ENCODE peak calls at places on chromosomes 4 and X, in eight cellular contexts. R, J, W, D, Y, F, N and V are unnamed samples.

GRCh38 chr4:166941629-166942028 is 292.7 kb downstream of the SPOCK3 start:
- DNase-seq in R (no peak), J (no peak), W (peak), D (no peak), Y (no peak), F (no peak), N (no peak), V (no peak)

GRCh38 chr4:47804598-47804997 is 33.3 kb downstream of the CORIN start:
- DNase-seq in R (no peak), J (no peak), W (no peak), D (no peak), Y (no peak), F (no peak), N (no peak), V (no peak)

GRCh38 chr4:26765515-26765914 is 95.1 kb upstream of the STIM2 start:
- DNase-seq in R (no peak), J (no peak), W (no peak), D (no peak), Y (no peak), F (no peak), N (no peak), V (no peak)

GRCh38 chrX:103656623-103657022 is 27.8 kb downstream of the TCEAL1 start:
- DNase-seq in R (no peak), J (no peak), W (peak), D (no peak), Y (no peak), F (no peak), N (no peak), V (no peak)

GRCh38 chr4:77376788-77377460 is 219.9 kb downstream of the CCNG2 start:
- DNase-seq in R (no peak), J (no peak), W (no peak), D (no peak), Y (no peak), F (no peak), N (no peak), V (peak)

GRCh38 chrX:274904-275475 is 6.2 kb upstream of the PLCXD1 start:
- DNase-seq in R (no peak), J (peak), W (no peak), D (no peak), Y (no peak), F (no peak), N (no peak), V (no peak)

GRCh38 chr4:79982587-79983327 is 90.3 kb downstream of the ANTXR2 start:
- DNase-seq in R (no peak), J (no peak), W (no peak), D (no peak), Y (no peak), F (no peak), N (no peak), V (no peak)

GRCh38 chr4:646460-646859 is 21.1 kb downstream of the PDE6B start:
- DNase-seq in R (no peak), J (no peak), W (no peak), D (no peak), Y (no peak), F (no peak), N (no peak), V (no peak)

GRCh38 chr4:186203391-186203802 is 12.0 kb downstream of the CYP4V2 start:
- DNase-seq in R (no peak), J (no peak), W (no peak), D (no peak), Y (no peak), F (no peak), N (no peak), V (peak)

GRCh38 chr4:95510145-95510544 is 38.6 kb downstream of the UNC5C start:
- DNase-seq in R (no peak), J (no peak), W (no peak), D (peak), Y (no peak), F (no peak), N (no peak), V (peak)

GRCh38 chr4:6752486-6752829 is 30.1 kb upstream of the KIAA0232 start:
- DNase-seq in R (no peak), J (no peak), W (no peak), D (no peak), Y (no peak), F (no peak), N (no peak), V (no peak)

GRCh38 chr4:14221176-14221575 is 593.7 kb upstream of the BOD1L1 start:
- DNase-seq in R (no peak), J (no peak), W (no peak), D (no peak), Y (no peak), F (no peak), N (no peak), V (no peak)

GRCh38 chr4:127852661-127853060 is 28.0 kb upstream of the PLK4 start:
- DNase-seq in R (no peak), J (no peak), W (no peak), D (no peak), Y (no peak), F (no peak), N (no peak), V (no peak)

GRCh38 chr4:42865572-42866189 is 26.8 kb upstream of the GRXCR1 start:
- DNase-seq in R (peak), J (no peak), W (peak), D (peak), Y (no peak), F (peak), N (no peak), V (peak)

GRCh38 chr4:102518703-102519131 is 17.6 kb downstream of the NFKB1 start:
- DNase-seq in R (no peak), J (no peak), W (no peak), D (no peak), Y (no peak), F (no peak), N (no peak), V (no peak)

GRCh38 chrX:23317799-23318724 is 16.6 kb upstream of the PTCHD1 start:
- DNase-seq in R (peak), J (no peak), W (no peak), D (peak), Y (no peak), F (no peak), N (no peak), V (peak)

GRCh38 chr4:76723916-76724315 is 174.0 kb downstream of the SOWAHB start:
- DNase-seq in R (no peak), J (no peak), W (peak), D (no peak), Y (no peak), F (no peak), N (no peak), V (no peak)

GRCh38 chr4:54958236-54958635 is 167.2 kb downstream of the KDR start:
- DNase-seq in R (no peak), J (no peak), W (no peak), D (no peak), Y (no peak), F (no peak), N (no peak), V (no peak)

GRCh38 chr4:102500371-102501175 is 586 bp upstream of the NFKB1 start:
- DNase-seq in R (peak), J (peak), W (no peak), D (peak), Y (peak), F (no peak), N (peak), V (peak)

GRCh38 chrX:154082396-154083133 is 15.0 kb downstream of the MECP2 start:
- DNase-seq in R (no peak), J (no peak), W (no peak), D (no peak), Y (no peak), F (no peak), N (no peak), V (no peak)

GRCh38 chr4:138616775-138617174 is 374.6 kb upstream of the SLC7A11 start:
- DNase-seq in R (no peak), J (no peak), W (no peak), D (no peak), Y (no peak), F (no peak), N (no peak), V (no peak)

GRCh38 chr4:125891597-125892258 is 577.0 kb downstream of the FAT4 start:
- DNase-seq in R (no peak), J (no peak), W (no peak), D (no peak), Y (no peak), F (no peak), N (no peak), V (no peak)

GRCh38 chr4:97367878-97368277 is 775.4 kb downstream of the STPG2 start:
- DNase-seq in R (no peak), J (no peak), W (peak), D (no peak), Y (no peak), F (no peak), N (no peak), V (no peak)

GRCh38 chrX:65900850-65901844 is 138.7 kb downstream of the VSIG4 start:
- DNase-seq in R (no peak), J (no peak), W (no peak), D (no peak), Y (no peak), F (no peak), N (no peak), V (no peak)

GRCh38 chrX:39174761-39175417 is 373.6 kb downstream of the MID1IP1 start:
- DNase-seq in R (no peak), J (no peak), W (no peak), D (no peak), Y (no peak), F (no peak), N (peak), V (no peak)

GRCh38 chr4:38868055-38868965 is 704 bp downstream of the FAM114A1 start:
- DNase-seq in R (no peak), J (no peak), W (no peak), D (no peak), Y (peak), F (no peak), N (no peak), V (peak)

GRCh38 chrX:119760026-119760902 is 1.9 kb downstream of the SOWAHD start:
- DNase-seq in R (no peak), J (peak), W (no peak), D (peak), Y (no peak), F (no peak), N (no peak), V (no peak)

GRCh38 chrX:38929966-38930421 is 128.7 kb downstream of the MID1IP1 start:
- DNase-seq in R (no peak), J (no peak), W (no peak), D (no peak), Y (no peak), F (no peak), N (no peak), V (no peak)

GRCh38 chrX:56745019-56745418 is 16.0 kb downstream of the NBDY start:
- DNase-seq in R (no peak), J (no peak), W (peak), D (no peak), Y (no peak), F (no peak), N (no peak), V (peak)

GRCh38 chrX:153245288-153245731 is 66.2 kb downstream of the MAGEA1 start:
- DNase-seq in R (no peak), J (no peak), W (no peak), D (no peak), Y (no peak), F (no peak), N (no peak), V (no peak)

GRCh38 chr4:138707746-138708145 is 307.8 kb upstream of the NOCT start:
- DNase-seq in R (no peak), J (no peak), W (no peak), D (no peak), Y (no peak), F (no peak), N (no peak), V (no peak)

GRCh38 chr4:17066241-17066640 is 167.8 kb upstream of the LDB2 start:
- DNase-seq in R (no peak), J (no peak), W (no peak), D (no peak), Y (no peak), F (no peak), N (no peak), V (no peak)

GRCh38 chrX:23610491-23610890 is 56.8 kb upstream of the PRDX4 start:
- DNase-seq in R (no peak), J (no peak), W (no peak), D (no peak), Y (no peak), F (no peak), N (no peak), V (no peak)

GRCh38 chr4:176778491-176778890 is 14.2 kb downstream of the VEGFC start:
- DNase-seq in R (no peak), J (no peak), W (no peak), D (no peak), Y (no peak), F (no peak), N (no peak), V (no peak)